ENCODE peak calls at places on chromosomes 16 and 17, in seven cellular contexts. One of them, this sample, is unnamed.

GRCh38 chr17:57855391-57856035 is 5.7 kb upstream of the MRPS23 start:
- DNase-seq in AG04449: no peak
- DNase-seq in CD8-positive, alpha-beta T cell: no peak
- DNase-seq in AG10803: no peak
- DNase-seq in cardiac fibroblast: no peak
- DNase-seq in right lobe of liver: no peak
- DNase-seq in fibroblast of the aortic adventitia: no peak
- DNase-seq in this sample: no peak

GRCh38 chr16:69941251-69942098 is 9.7 kb upstream of the CLEC18A start:
- DNase-seq in AG04449: no peak
- DNase-seq in CD8-positive, alpha-beta T cell: no peak
- DNase-seq in AG10803: peak
- DNase-seq in cardiac fibroblast: peak
- DNase-seq in right lobe of liver: no peak
- DNase-seq in fibroblast of the aortic adventitia: no peak
- DNase-seq in this sample: no peak

GRCh38 chr16:4936991-4937781 is at the start of gene PPL:
- DNase-seq in AG04449: no peak
- DNase-seq in CD8-positive, alpha-beta T cell: no peak
- DNase-seq in AG10803: no peak
- DNase-seq in cardiac fibroblast: peak
- DNase-seq in right lobe of liver: peak
- DNase-seq in fibroblast of the aortic adventitia: no peak
- DNase-seq in this sample: no peak

GRCh38 chr17:31753011-31753410 is 106.0 kb downstream of the COPRS start:
- DNase-seq in AG04449: no peak
- DNase-seq in CD8-positive, alpha-beta T cell: no peak
- DNase-seq in AG10803: no peak
- DNase-seq in cardiac fibroblast: no peak
- DNase-seq in right lobe of liver: no peak
- DNase-seq in fibroblast of the aortic adventitia: no peak
- DNase-seq in this sample: no peak

GRCh38 chr16:22262460-22262859 is 34.7 kb upstream of the POLR3E start:
- DNase-seq in AG04449: no peak
- DNase-seq in CD8-positive, alpha-beta T cell: no peak
- DNase-seq in AG10803: peak
- DNase-seq in cardiac fibroblast: no peak
- DNase-seq in right lobe of liver: no peak
- DNase-seq in fibroblast of the aortic adventitia: peak
- DNase-seq in this sample: no peak

GRCh38 chr17:21214777-21215541 is 998 bp upstream of the TMEM11 start:
- DNase-seq in AG04449: no peak
- DNase-seq in CD8-positive, alpha-beta T cell: no peak
- DNase-seq in AG10803: peak
- DNase-seq in cardiac fibroblast: peak
- DNase-seq in right lobe of liver: peak
- DNase-seq in fibroblast of the aortic adventitia: peak
- DNase-seq in this sample: no peak

GRCh38 chr17:63932008-63932561 is at the start of gene CD79B:
- DNase-seq in AG04449: no peak
- DNase-seq in CD8-positive, alpha-beta T cell: no peak
- DNase-seq in AG10803: no peak
- DNase-seq in cardiac fibroblast: no peak
- DNase-seq in right lobe of liver: no peak
- DNase-seq in fibroblast of the aortic adventitia: no peak
- DNase-seq in this sample: no peak

GRCh38 chr17:40417258-40417608 is 463 bp downstream of the TOP2A start:
- DNase-seq in AG04449: no peak
- DNase-seq in CD8-positive, alpha-beta T cell: no peak
- DNase-seq in AG10803: no peak
- DNase-seq in cardiac fibroblast: no peak
- DNase-seq in right lobe of liver: no peak
- DNase-seq in fibroblast of the aortic adventitia: no peak
- DNase-seq in this sample: no peak

GRCh38 chr16:67474551-67474950 is 6.4 kb downstream of the ATP6V0D1 start:
- DNase-seq in AG04449: no peak
- DNase-seq in CD8-positive, alpha-beta T cell: no peak
- DNase-seq in AG10803: no peak
- DNase-seq in cardiac fibroblast: no peak
- DNase-seq in right lobe of liver: no peak
- DNase-seq in fibroblast of the aortic adventitia: no peak
- DNase-seq in this sample: no peak

GRCh38 chr17:43650471-43650870 is 11.3 kb downstream of the MEOX1 start:
- DNase-seq in AG04449: no peak
- DNase-seq in CD8-positive, alpha-beta T cell: no peak
- DNase-seq in AG10803: no peak
- DNase-seq in cardiac fibroblast: no peak
- DNase-seq in right lobe of liver: no peak
- DNase-seq in fibroblast of the aortic adventitia: no peak
- DNase-seq in this sample: no peak

GRCh38 chr16:56530872-56531271 is 11.0 kb upstream of the BBS2 start:
- DNase-seq in AG04449: no peak
- DNase-seq in CD8-positive, alpha-beta T cell: no peak
- DNase-seq in AG10803: peak
- DNase-seq in cardiac fibroblast: no peak
- DNase-seq in right lobe of liver: no peak
- DNase-seq in fibroblast of the aortic adventitia: peak
- DNase-seq in this sample: no peak

GRCh38 chr17:50148226-50149098 is 2.0 kb downstream of the PPP1R9B start:
- DNase-seq in AG04449: no peak
- DNase-seq in CD8-positive, alpha-beta T cell: peak
- DNase-seq in AG10803: peak
- DNase-seq in cardiac fibroblast: peak
- DNase-seq in right lobe of liver: peak
- DNase-seq in fibroblast of the aortic adventitia: peak
- DNase-seq in this sample: no peak

GRCh38 chr16:80623376-80623775 is 82.6 kb downstream of the DYNLRB2 start:
- DNase-seq in AG04449: peak
- DNase-seq in CD8-positive, alpha-beta T cell: no peak
- DNase-seq in AG10803: peak
- DNase-seq in cardiac fibroblast: peak
- DNase-seq in right lobe of liver: no peak
- DNase-seq in fibroblast of the aortic adventitia: peak
- DNase-seq in this sample: peak

GRCh38 chr17:69235338-69236058 is 6.9 kb upstream of the ABCA10 start:
- DNase-seq in AG04449: no peak
- DNase-seq in CD8-positive, alpha-beta T cell: peak
- DNase-seq in AG10803: peak
- DNase-seq in cardiac fibroblast: peak
- DNase-seq in right lobe of liver: peak
- DNase-seq in fibroblast of the aortic adventitia: peak
- DNase-seq in this sample: peak

GRCh38 chr17:37742114-37742761 is 2.6 kb downstream of the HNF1B start:
- DNase-seq in AG04449: no peak
- DNase-seq in CD8-positive, alpha-beta T cell: no peak
- DNase-seq in AG10803: no peak
- DNase-seq in cardiac fibroblast: no peak
- DNase-seq in right lobe of liver: peak
- DNase-seq in fibroblast of the aortic adventitia: peak
- DNase-seq in this sample: no peak

GRCh38 chr17:50112694-50113093 is 17.3 kb downstream of the SAMD14 start:
- DNase-seq in AG04449: no peak
- DNase-seq in CD8-positive, alpha-beta T cell: no peak
- DNase-seq in AG10803: no peak
- DNase-seq in cardiac fibroblast: no peak
- DNase-seq in right lobe of liver: no peak
- DNase-seq in fibroblast of the aortic adventitia: no peak
- DNase-seq in this sample: no peak

GRCh38 chr17:74085434-74085833 is 118.0 kb upstream of the RPL38 start:
- DNase-seq in AG04449: no peak
- DNase-seq in CD8-positive, alpha-beta T cell: no peak
- DNase-seq in AG10803: no peak
- DNase-seq in cardiac fibroblast: no peak
- DNase-seq in right lobe of liver: no peak
- DNase-seq in fibroblast of the aortic adventitia: no peak
- DNase-seq in this sample: no peak

GRCh38 chr16:23248261-23249194 is 53.6 kb upstream of the SCNN1B start:
- DNase-seq in AG04449: no peak
- DNase-seq in CD8-positive, alpha-beta T cell: no peak
- DNase-seq in AG10803: peak
- DNase-seq in cardiac fibroblast: no peak
- DNase-seq in right lobe of liver: no peak
- DNase-seq in fibroblast of the aortic adventitia: peak
- DNase-seq in this sample: no peak

GRCh38 chr16:648071-648785 is 937 bp upstream of the WDR90 start:
- DNase-seq in AG04449: no peak
- DNase-seq in CD8-positive, alpha-beta T cell: no peak
- DNase-seq in AG10803: peak
- DNase-seq in cardiac fibroblast: peak
- DNase-seq in right lobe of liver: peak
- DNase-seq in fibroblast of the aortic adventitia: peak
- DNase-seq in this sample: no peak

GRCh38 chr16:50697421-50697715 is 4.0 kb downstream of the NOD2 start:
- DNase-seq in AG04449: no peak
- DNase-seq in CD8-positive, alpha-beta T cell: no peak
- DNase-seq in AG10803: no peak
- DNase-seq in cardiac fibroblast: no peak
- DNase-seq in right lobe of liver: no peak
- DNase-seq in fibroblast of the aortic adventitia: no peak
- DNase-seq in this sample: no peak

GRCh38 chr17:47929218-47930000 is 12.0 kb upstream of the PNPO start:
- DNase-seq in AG04449: no peak
- DNase-seq in CD8-positive, alpha-beta T cell: no peak
- DNase-seq in AG10803: no peak
- DNase-seq in cardiac fibroblast: no peak
- DNase-seq in right lobe of liver: no peak
- DNase-seq in fibroblast of the aortic adventitia: no peak
- DNase-seq in this sample: no peak

GRCh38 chr17:38888842-38889241 is 19.0 kb downstream of the LASP1 start:
- DNase-seq in AG04449: no peak
- DNase-seq in CD8-positive, alpha-beta T cell: no peak
- DNase-seq in AG10803: no peak
- DNase-seq in cardiac fibroblast: no peak
- DNase-seq in right lobe of liver: no peak
- DNase-seq in fibroblast of the aortic adventitia: no peak
- DNase-seq in this sample: no peak

GRCh38 chr17:68600123-68600880 is 865 bp downstream of the FAM20A start:
- DNase-seq in AG04449: no peak
- DNase-seq in CD8-positive, alpha-beta T cell: no peak
- DNase-seq in AG10803: no peak
- DNase-seq in cardiac fibroblast: peak
- DNase-seq in right lobe of liver: peak
- DNase-seq in fibroblast of the aortic adventitia: no peak
- DNase-seq in this sample: no peak

GRCh38 chr16:31074814-31075183 is 577 bp downstream of the ZNF646 start:
- DNase-seq in AG04449: no peak
- DNase-seq in CD8-positive, alpha-beta T cell: no peak
- DNase-seq in AG10803: no peak
- DNase-seq in cardiac fibroblast: peak
- DNase-seq in right lobe of liver: no peak
- DNase-seq in fibroblast of the aortic adventitia: no peak
- DNase-seq in this sample: no peak

GRCh38 chr17:4186244-4186920 is 43.4 kb downstream of the CYB5D2 start:
- DNase-seq in AG04449: no peak
- DNase-seq in CD8-positive, alpha-beta T cell: no peak
- DNase-seq in AG10803: no peak
- DNase-seq in cardiac fibroblast: peak
- DNase-seq in right lobe of liver: no peak
- DNase-seq in fibroblast of the aortic adventitia: no peak
- DNase-seq in this sample: no peak

GRCh38 chr17:57402691-57403090 is 146.4 kb downstream of the MSI2 start:
- DNase-seq in AG04449: no peak
- DNase-seq in CD8-positive, alpha-beta T cell: no peak
- DNase-seq in AG10803: no peak
- DNase-seq in cardiac fibroblast: no peak
- DNase-seq in right lobe of liver: no peak
- DNase-seq in fibroblast of the aortic adventitia: no peak
- DNase-seq in this sample: no peak

GRCh38 chr17:31511176-31511540 is 119.7 kb downstream of the RAB11FIP4 start:
- DNase-seq in AG04449: no peak
- DNase-seq in CD8-positive, alpha-beta T cell: no peak
- DNase-seq in AG10803: no peak
- DNase-seq in cardiac fibroblast: no peak
- DNase-seq in right lobe of liver: no peak
- DNase-seq in fibroblast of the aortic adventitia: no peak
- DNase-seq in this sample: no peak

GRCh38 chr17:77959926-77960521 is 1.5 kb downstream of the TNRC6C start:
- DNase-seq in AG04449: no peak
- DNase-seq in CD8-positive, alpha-beta T cell: no peak
- DNase-seq in AG10803: no peak
- DNase-seq in cardiac fibroblast: peak
- DNase-seq in right lobe of liver: no peak
- DNase-seq in fibroblast of the aortic adventitia: peak
- DNase-seq in this sample: peak
- TF ChIP-seq CTCF in AG04449: no peak
- TF ChIP-seq CTCF in CD8-positive, alpha-beta T cell: no peak
- TF ChIP-seq CTCF in AG10803: no peak
- TF ChIP-seq CTCF in cardiac fibroblast: no peak
- TF ChIP-seq CTCF in right lobe of liver: no peak
- TF ChIP-seq CTCF in fibroblast of the aortic adventitia: no peak
- TF ChIP-seq CTCF in this sample: no peak

GRCh38 chr16:88651989-88652762 is 1.3 kb upstream of the CYBA start:
- DNase-seq in AG04449: no peak
- DNase-seq in CD8-positive, alpha-beta T cell: no peak
- DNase-seq in AG10803: no peak
- DNase-seq in cardiac fibroblast: no peak
- DNase-seq in right lobe of liver: peak
- DNase-seq in fibroblast of the aortic adventitia: no peak
- DNase-seq in this sample: no peak
- H3K4me3 ChIP-seq in AG04449: no peak
- H3K4me3 ChIP-seq in CD8-positive, alpha-beta T cell: no peak
- H3K4me3 ChIP-seq in AG10803: no peak
- H3K4me3 ChIP-seq in cardiac fibroblast: no peak
- H3K4me3 ChIP-seq in right lobe of liver: no peak
- H3K4me3 ChIP-seq in fibroblast of the aortic adventitia: no peak
- H3K4me3 ChIP-seq in this sample: no peak

GRCh38 chr16:47877166-47877565 is 278.6 kb downstream of the ABCC12 start:
- DNase-seq in AG04449: no peak
- DNase-seq in CD8-positive, alpha-beta T cell: no peak
- DNase-seq in AG10803: no peak
- DNase-seq in cardiac fibroblast: no peak
- DNase-seq in right lobe of liver: no peak
- DNase-seq in fibroblast of the aortic adventitia: no peak
- DNase-seq in this sample: no peak
- TF ChIP-seq CTCF in AG04449: no peak
- TF ChIP-seq CTCF in CD8-positive, alpha-beta T cell: no peak
- TF ChIP-seq CTCF in AG10803: no peak
- TF ChIP-seq CTCF in cardiac fibroblast: no peak
- TF ChIP-seq CTCF in right lobe of liver: no peak
- TF ChIP-seq CTCF in fibroblast of the aortic adventitia: no peak
- TF ChIP-seq CTCF in this sample: no peak

DNA sequence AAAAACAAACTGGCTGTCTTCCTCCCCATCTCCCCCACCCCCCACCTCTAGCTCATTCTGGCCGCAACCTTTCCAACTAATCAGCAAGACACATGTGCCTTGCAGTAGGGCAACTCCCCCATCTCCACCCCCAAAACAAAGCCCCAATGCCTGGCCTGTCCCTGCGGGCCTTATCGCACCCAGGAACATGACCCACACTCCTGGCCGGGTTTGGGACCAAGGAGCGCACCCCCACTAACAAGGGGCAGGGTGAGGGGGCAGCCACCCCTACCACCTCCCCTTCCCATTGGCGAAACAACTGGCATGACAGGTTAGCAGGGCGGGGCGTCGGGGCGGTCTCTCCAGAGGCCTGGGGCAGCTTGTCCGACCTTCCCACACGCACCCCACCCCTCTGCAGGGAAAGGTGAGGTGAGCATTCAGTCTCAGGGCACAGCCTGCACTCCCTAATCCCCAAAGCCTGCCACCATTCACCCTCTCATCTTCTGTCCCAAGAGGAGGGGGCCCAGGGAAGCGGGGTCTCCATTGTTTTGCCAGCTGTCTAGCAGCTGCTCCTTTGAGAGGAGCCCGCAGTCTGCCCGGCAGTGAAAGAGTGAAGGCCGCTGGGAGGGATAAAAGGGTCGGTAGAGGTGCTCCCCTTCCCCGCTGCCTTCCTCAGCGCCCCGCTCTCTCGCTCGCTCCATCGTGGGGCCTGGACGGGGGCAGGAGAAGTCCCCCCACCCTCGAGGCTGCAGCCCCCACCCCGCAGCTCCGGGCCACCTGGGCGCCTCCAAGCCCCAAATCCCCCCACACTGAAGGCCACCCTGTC is 764 bp downstream of the MYO18A start:
- DNase-seq in AG04449: no peak
- DNase-seq in CD8-positive, alpha-beta T cell: no peak
- DNase-seq in AG10803: no peak
- DNase-seq in cardiac fibroblast: no peak
- DNase-seq in right lobe of liver: peak
- DNase-seq in fibroblast of the aortic adventitia: no peak
- DNase-seq in this sample: no peak
- H3K4me3 ChIP-seq in AG04449: peak
- H3K4me3 ChIP-seq in CD8-positive, alpha-beta T cell: no peak
- H3K4me3 ChIP-seq in AG10803: peak
- H3K4me3 ChIP-seq in cardiac fibroblast: peak
- H3K4me3 ChIP-seq in right lobe of liver: peak
- H3K4me3 ChIP-seq in fibroblast of the aortic adventitia: peak
- H3K4me3 ChIP-seq in this sample: peak